ENCODE peak calls at places on chromosomes 5 and 9, in nine cellular contexts. E is naive thymus-derived CD8-positive, alpha-beta T cell; Z is anterior cingulate cortex; B is lower leg skin; D is type B pancreatic cell; I is fibroblast of villous mesenchyme; V is uterus; P is fibroblast of pulmonary artery; H is nephron progenitor cell. Y is an unnamed sample.

GRCh38 chr5:58961631-58962280 is 378.9 kb downstream of the RAB3C start:
- DNase-seq in Z (no peak), E (no peak), H (no peak), I (no peak), P (no peak), V (no peak), B (no peak), D (no peak), Y (no peak)

GRCh38 chr9:133683494-133684460 is 47.6 kb downstream of the DBH start:
- DNase-seq in V (no peak), E (peak), I (peak), D (no peak), H (no peak), P (peak), Z (no peak), B (no peak), Y (no peak)

GRCh38 chr5:5317976-5318375 is 104.5 kb upstream of the ICE1 start:
- DNase-seq in Z (no peak), D (no peak), B (no peak), P (no peak), V (no peak), E (no peak), I (no peak), H (no peak), Y (no peak)

GRCh38 chr5:82163459-82164108 is 114.6 kb downstream of the RPS23 start:
- DNase-seq in V (no peak), I (peak), E (no peak), Z (no peak), P (peak), D (no peak), B (no peak), H (no peak), Y (no peak)

GRCh38 chr9:70924905-70925547 is 196.4 kb downstream of the TRPM3 start:
- DNase-seq in I (peak), Z (no peak), B (peak), P (peak), H (peak), D (no peak), E (no peak), V (peak), Y (no peak)

GRCh38 chr5:142549834-142550233 is 136.1 kb downstream of the FGF1 start:
- DNase-seq in P (no peak), V (no peak), H (no peak), E (no peak), D (no peak), B (no peak), Z (no peak), I (no peak), Y (no peak)

GRCh38 chr5:51385214-51385613 is 2.0 kb downstream of the ISL1 start:
- DNase-seq in E (no peak), H (no peak), V (no peak), I (no peak), Z (no peak), P (no peak), B (no peak), D (no peak), Y (no peak)

GRCh38 chr9:124084087-124084486 is 72.5 kb downstream of the LHX2 start:
- DNase-seq in Z (no peak), H (no peak), E (no peak), D (no peak), B (no peak), V (no peak), P (no peak), I (no peak), Y (no peak)

GRCh38 chr5:151134228-151134627 is 23.4 kb downstream of the ANXA6 start:
- DNase-seq in E (no peak), Z (no peak), H (no peak), I (no peak), V (no peak), P (no peak), D (no peak), B (no peak), Y (no peak)

GRCh38 chr9:36997414-36997813 is 36.7 kb downstream of the PAX5 start:
- DNase-seq in D (no peak), I (no peak), Z (no peak), H (no peak), P (no peak), B (no peak), E (no peak), V (no peak), Y (no peak)

GRCh38 chr9:130074391-130075115 is 20.8 kb downstream of the GPR107 start:
- DNase-seq in Z (no peak), P (peak), D (no peak), E (no peak), H (no peak), V (no peak), I (no peak), B (no peak), Y (no peak)

GRCh38 chr9:71326360-71326759 is 204.9 kb upstream of the TRPM3 start:
- DNase-seq in Z (no peak), V (no peak), H (no peak), I (no peak), P (no peak), D (no peak), B (no peak), E (no peak), Y (no peak)

GRCh38 chr5:39716532-39716971 is 291.8 kb upstream of the DAB2 start:
- DNase-seq in I (peak), Z (no peak), B (no peak), D (no peak), E (no peak), H (peak), P (peak), V (no peak), Y (no peak)

GRCh38 chr5:123810911-123811310 is 298.9 kb downstream of the CSNK1G3 start:
- DNase-seq in D (no peak), H (no peak), I (no peak), Z (no peak), P (no peak), B (no peak), V (no peak), E (no peak), Y (no peak)

GRCh38 chr5:101278011-101278687 is 375.1 kb upstream of the ST8SIA4 start:
- DNase-seq in V (no peak), B (no peak), I (no peak), P (peak), H (no peak), E (no peak), D (no peak), Z (no peak), Y (no peak)

GRCh38 chr5:80967500-80968181 is 7.5 kb downstream of the RASGRF2 start:
- DNase-seq in Z (no peak), I (peak), P (peak), H (no peak), V (peak), D (no peak), E (no peak), B (no peak), Y (no peak)

GRCh38 chr5:141753971-141754713 is 72.1 kb upstream of the ARAP3 start:
- DNase-seq in I (peak), V (no peak), H (peak), D (no peak), P (peak), E (no peak), Z (no peak), B (no peak), Y (no peak)

GRCh38 chr5:95178046-95178651 is 106.7 kb downstream of the MCTP1 start:
- DNase-seq in P (peak), I (peak), Z (no peak), B (no peak), V (no peak), H (peak), D (no peak), E (no peak), Y (no peak)

GRCh38 chr5:126680215-126680817 is 79.6 kb downstream of the PHAX start:
- DNase-seq in V (no peak), H (peak), D (no peak), P (peak), I (peak), E (no peak), Z (no peak), B (no peak), Y (no peak)

GRCh38 chr9:83296123-83296522 is 233.2 kb upstream of the RASEF start:
- DNase-seq in E (no peak), P (no peak), B (no peak), V (no peak), I (no peak), D (no peak), Z (no peak), H (peak), Y (peak)

GRCh38 chr9:113963017-113963620 is 87.0 kb downstream of the ZNF618 start:
- DNase-seq in B (peak), P (peak), E (no peak), H (peak), I (peak), V (no peak), Z (no peak), D (no peak), Y (peak)

GRCh38 chr9:77016526-77017504 is 2.6 kb upstream of the FOXB2 start:
- DNase-seq in V (no peak), B (no peak), I (no peak), P (no peak), H (peak), E (no peak), D (no peak), Z (no peak), Y (no peak)

GRCh38 chr9:37464426-37465248 is 613 bp downstream of the ZBTB5 start:
- DNase-seq in E (peak), B (peak), D (no peak), V (peak), P (peak), I (peak), Z (peak), H (no peak), Y (no peak)